ENCODE peak calls at places on chromosomes 3 and 15, in ten cellular contexts. D is astrocyte of the spinal cord, U is HFFc6, O is bronchial epithelial cell, H is AG09309, K is uterus, T is WERI-Rb-1, F is lower leg skin, V is heart right ventricle, I is spleen. Y is an unnamed sample.

GRCh38 chr15:29822685-29823459 is 604 bp upstream of the TJP1 start:
- DNase-seq in I (no peak), F (peak; percentile 95), D (peak; percentile 84), O (peak; percentile 74), T (no peak), H (no peak), V (peak; percentile 70), U (peak; percentile 86), K (peak; percentile 69), Y (no peak)

GRCh38 chr15:39657714-39658113 is 76.8 kb downstream of the THBS1 start:
- DNase-seq in T (no peak), I (no peak), H (no peak), V (no peak), F (no peak), K (no peak), U (peak; percentile 52), O (peak; percentile 26), D (peak; percentile 71), Y (no peak)

GRCh38 chr3:23775254-23775909 is 30.4 kb upstream of the UBE2E1 start:
- DNase-seq in F (no peak), T (no peak), K (no peak), I (no peak), H (no peak), U (no peak), D (no peak), O (no peak), V (no peak), Y (no peak)

GRCh38 chr3:42367903-42368302 is 42.5 kb downstream of the LYZL4 start:
- DNase-seq in K (no peak), O (no peak), D (no peak), T (no peak), U (no peak), F (peak; percentile 9), I (no peak), V (no peak), H (no peak), Y (no peak)

GRCh38 chr15:39631357-39631756 is 50.5 kb downstream of the THBS1 start:
- DNase-seq in H (no peak), T (no peak), K (no peak), F (no peak), U (peak; percentile 38), I (no peak), O (peak; percentile 89), D (peak; percentile 70), V (no peak), Y (no peak)

GRCh38 chr3:116445291-116445841 is at the start of gene LSAMP:
- DNase-seq in D (peak; percentile 53), K (peak; percentile 16), U (no peak), I (no peak), T (peak; percentile 27), F (no peak), H (no peak), O (no peak), V (peak; percentile 20), Y (no peak)

GRCh38 chr15:39624806-39625205 is 43.9 kb downstream of the THBS1 start:
- DNase-seq in H (peak; percentile 82), I (peak; percentile 78), D (peak; percentile 91), V (peak; percentile 33), T (no peak), U (peak; percentile 83), K (peak; percentile 27), F (peak; percentile 87), O (peak; percentile 85), Y (no peak)

GRCh38 chr3:97662264-97662663 is 102.3 kb upstream of the ARL6 start:
- DNase-seq in U (no peak), I (no peak), H (no peak), F (no peak), T (no peak), D (no peak), K (no peak), O (no peak), V (no peak), Y (no peak)

GRCh38 chr3:130480736-130481135 is 36.2 kb upstream of the COL6A6 start:
- DNase-seq in U (peak; percentile 3), K (peak; percentile 16), D (peak; percentile 42), T (peak; percentile 35), O (peak; percentile 44), F (no peak), H (no peak), V (no peak), I (no peak), Y (no peak)

GRCh38 chr3:177565981-177566380 is 368.7 kb upstream of the TBL1XR1 start:
- DNase-seq in O (peak; percentile 55), T (no peak), I (no peak), H (no peak), K (no peak), D (no peak), V (no peak), F (no peak), U (no peak), Y (no peak)

GRCh38 chr15:43516185-43516584 is 1.2 kb upstream of the MAP1A start:
- DNase-seq in H (no peak), D (no peak), K (peak; percentile 47), T (no peak), V (peak; percentile 49), F (peak; percentile 89), U (peak; percentile 33), O (no peak), I (no peak), Y (peak; percentile 86)

GRCh38 chr3:98329392-98330124 is 24.1 kb upstream of the OR5K4 start:
- DNase-seq in K (no peak), D (peak; percentile 43), I (no peak), F (no peak), O (peak; percentile 49), V (no peak), T (peak; percentile 41), H (peak; percentile 11), U (peak; percentile 32), Y (no peak)

GRCh38 chr3:44070841-44071240 is 170.8 kb upstream of the TOPAZ1 start:
- DNase-seq in D (no peak), I (no peak), U (no peak), O (no peak), F (peak; percentile 10), K (no peak), T (no peak), V (no peak), H (no peak), Y (no peak)

GRCh38 chr3:63662500-63662899 is 10.0 kb downstream of the SNTN start:
- DNase-seq in I (no peak), D (no peak), F (no peak), O (peak; percentile 44), V (no peak), T (peak; percentile 10), K (no peak), U (peak; percentile 35), H (no peak), Y (no peak)

GRCh38 chr15:101488300-101489164 is 975 bp downstream of the PCSK6 start:
- DNase-seq in T (no peak), F (peak; percentile 80), O (no peak), K (no peak), I (no peak), U (no peak), V (no peak), H (no peak), D (no peak), Y (peak; percentile 70)

DNA sequence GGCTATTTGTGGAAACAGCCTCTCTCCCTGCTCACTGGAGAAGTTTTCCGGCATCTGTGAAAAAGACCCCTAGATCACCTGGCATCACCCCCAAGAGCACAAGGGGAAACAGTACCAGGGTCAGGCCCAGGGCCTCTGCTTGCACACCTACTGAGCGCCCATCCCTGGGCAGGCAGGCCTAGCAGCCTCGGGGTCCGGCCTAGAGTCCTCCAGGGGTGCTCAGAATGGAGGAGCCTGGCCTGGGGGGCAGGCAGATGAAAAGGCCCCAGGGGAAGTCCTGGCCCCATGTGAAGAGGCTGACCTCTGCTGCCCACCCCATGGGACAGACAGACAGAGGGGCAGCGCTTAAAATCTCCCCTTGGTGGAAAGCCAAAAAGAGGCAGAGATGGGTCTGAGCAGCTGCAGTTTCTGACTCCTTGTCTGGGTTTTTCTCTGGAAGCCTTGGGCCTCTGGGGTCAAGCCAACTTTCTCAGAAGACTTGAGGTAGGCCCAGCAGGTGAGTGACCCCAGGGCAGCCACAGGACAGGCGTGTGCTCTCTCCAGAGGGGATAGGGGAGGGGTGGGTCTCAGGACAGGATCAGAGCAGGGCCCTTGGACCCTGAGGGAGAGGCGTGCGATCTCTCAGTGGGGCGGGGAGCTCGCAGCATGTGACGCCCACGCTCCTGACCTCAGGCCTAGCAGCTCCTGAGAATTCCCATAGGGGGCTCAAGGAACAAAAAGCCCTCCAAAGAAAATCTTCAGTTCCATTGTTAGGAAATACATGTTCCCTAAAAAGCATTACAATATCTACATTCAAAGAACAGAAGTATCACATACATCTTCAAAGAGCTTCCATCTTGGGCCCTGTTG is 34.5 kb upstream of the DUSP7 start:
- DNase-seq in T (no peak), U (no peak), F (no peak), H (no peak), O (no peak), K (no peak), I (peak; percentile 48), V (no peak), D (peak; percentile 41), Y (no peak)
- TF ChIP-seq CTCF in T (no peak), U (no peak), F (no peak), H (no peak), O (no peak), K (no peak), I (no peak), V (no peak), D (no peak), Y (no peak)

GRCh38 chr3:5798809-5799208 is 611.3 kb downstream of the EDEM1 start:
- DNase-seq in U (no peak), O (peak; percentile 29), V (no peak), K (no peak), D (peak; percentile 78), F (no peak), T (no peak), I (no peak), H (no peak), Y (no peak)
- TF ChIP-seq CTCF in U (no peak), O (no peak), V (no peak), K (no peak), D (no peak), F (no peak), T (no peak), I (no peak), H (no peak), Y (no peak)

GRCh38 chr3:170634663-170635096 is 48.8 kb upstream of the SLC7A14 start:
- DNase-seq in I (no peak), O (no peak), D (no peak), F (no peak), U (no peak), T (no peak), K (no peak), V (no peak), H (no peak), Y (no peak)
- TF ChIP-seq CTCF in I (no peak), O (no peak), D (no peak), F (no peak), U (no peak), T (no peak), K (no peak), V (no peak), H (no peak), Y (no peak)

DNA sequence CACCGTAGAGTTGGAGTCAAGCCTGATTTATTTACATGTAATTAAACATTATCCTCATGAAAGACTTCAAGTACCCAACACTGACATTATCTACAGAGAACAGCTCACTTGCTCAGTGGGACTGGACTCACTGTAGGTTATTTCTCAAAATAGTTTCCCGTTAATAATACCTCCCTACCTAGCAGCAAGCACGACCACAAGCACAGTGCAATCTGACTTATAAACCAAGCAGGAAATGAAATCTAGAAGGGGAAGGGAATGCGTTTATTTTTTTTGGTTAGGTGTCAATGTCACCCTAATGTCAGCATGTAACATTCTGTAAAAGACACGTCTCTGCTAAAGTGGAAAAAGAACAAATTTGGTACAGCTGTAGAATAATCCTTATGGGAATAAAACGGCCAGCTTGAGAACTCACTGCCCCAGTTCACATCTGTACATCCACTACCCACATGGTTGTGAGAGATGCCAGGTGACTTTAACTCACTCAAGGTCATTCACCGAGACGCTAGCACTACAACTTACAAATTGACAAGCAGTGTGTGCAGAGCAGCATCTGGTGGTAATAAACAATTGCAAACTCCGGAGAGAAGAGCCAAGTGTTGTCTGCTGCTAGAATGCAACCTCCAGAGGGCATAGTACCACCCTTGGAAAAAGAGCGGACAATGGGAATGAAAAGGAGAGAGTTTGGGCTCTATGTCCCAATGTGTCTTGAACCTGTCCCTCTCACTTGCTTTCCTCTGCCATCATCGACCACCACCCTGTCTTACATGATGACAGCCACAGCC is 242.5 kb downstream of the CADPS start:
- DNase-seq in K (no peak), O (no peak), I (no peak), H (no peak), V (no peak), F (no peak), T (no peak), U (no peak), D (no peak), Y (no peak)
- TF ChIP-seq CTCF in K (no peak), O (peak; percentile 1), I (no peak), H (peak; percentile 39), V (no peak), F (no peak), T (no peak), U (peak; percentile 40), D (no peak), Y (no peak)